ENCODE peak calls at places on chromosomes 5 and 9, in six cellular contexts. One of them, this sample, is unnamed.

GRCh38 chr5:543755-544674 is 19.8 kb upstream of the SLC9A3 start:
- DNase-seq in cardiac muscle cell: no peak
- DNase-seq in HFF-Myc: no peak
- DNase-seq in 8988T: no peak
- DNase-seq in activated T-helper 1 cell treated with anti-CD3 and anti-CD28 coated beads, Interleukin-2, amount 50 U/mL, for 16 hours: no peak
- DNase-seq in AG10803: no peak
- DNase-seq in this sample: no peak

GRCh38 chr9:127366594-127366993 is 30.4 kb upstream of the SLC2A8 start:
- DNase-seq in cardiac muscle cell: no peak
- DNase-seq in AG10803: no peak
- DNase-seq in HFF-Myc: no peak
- DNase-seq in 8988T: no peak
- DNase-seq in activated T-helper 1 cell treated with anti-CD3 and anti-CD28 coated beads, Interleukin-2, amount 50 U/mL, for 16 hours: no peak
- DNase-seq in this sample: no peak

GRCh38 chr5:150059623-150060022 is 26.7 kb downstream of the CSF1R start:
- DNase-seq in cardiac muscle cell: no peak
- DNase-seq in 8988T: no peak
- DNase-seq in HFF-Myc: no peak
- DNase-seq in AG10803: no peak
- DNase-seq in activated T-helper 1 cell treated with anti-CD3 and anti-CD28 coated beads, Interleukin-2, amount 50 U/mL, for 16 hours: no peak
- DNase-seq in this sample: no peak

GRCh38 chr9:112734892-112735291 is 15.7 kb upstream of the SNX30 start:
- DNase-seq in HFF-Myc: no peak
- DNase-seq in AG10803: no peak
- DNase-seq in activated T-helper 1 cell treated with anti-CD3 and anti-CD28 coated beads, Interleukin-2, amount 50 U/mL, for 16 hours: no peak
- DNase-seq in cardiac muscle cell: no peak
- DNase-seq in 8988T: no peak
- DNase-seq in this sample: no peak

GRCh38 chr5:9869616-9870288 is 239.6 kb upstream of the TAS2R1 start:
- DNase-seq in 8988T: no peak
- DNase-seq in cardiac muscle cell: peak; percentile 26
- DNase-seq in AG10803: peak; percentile 91
- DNase-seq in HFF-Myc: peak; percentile 54
- DNase-seq in activated T-helper 1 cell treated with anti-CD3 and anti-CD28 coated beads, Interleukin-2, amount 50 U/mL, for 16 hours: no peak
- DNase-seq in this sample: peak; percentile 59

GRCh38 chr9:96020822-96021615 is 145.5 kb downstream of the ERCC6L2 start:
- DNase-seq in cardiac muscle cell: peak; percentile 25
- DNase-seq in AG10803: no peak
- DNase-seq in activated T-helper 1 cell treated with anti-CD3 and anti-CD28 coated beads, Interleukin-2, amount 50 U/mL, for 16 hours: no peak
- DNase-seq in HFF-Myc: no peak
- DNase-seq in 8988T: no peak
- DNase-seq in this sample: peak; percentile 62

GRCh38 chr5:172175263-172175719 is 12.7 kb downstream of the STK10 start:
- DNase-seq in cardiac muscle cell: no peak
- DNase-seq in AG10803: no peak
- DNase-seq in 8988T: no peak
- DNase-seq in activated T-helper 1 cell treated with anti-CD3 and anti-CD28 coated beads, Interleukin-2, amount 50 U/mL, for 16 hours: peak; percentile 83
- DNase-seq in HFF-Myc: no peak
- DNase-seq in this sample: no peak

GRCh38 chr5:172288465-172288864 is 4.9 kb upstream of the UBTD2 start:
- DNase-seq in cardiac muscle cell: no peak
- DNase-seq in AG10803: peak; percentile 80
- DNase-seq in 8988T: no peak
- DNase-seq in HFF-Myc: no peak
- DNase-seq in activated T-helper 1 cell treated with anti-CD3 and anti-CD28 coated beads, Interleukin-2, amount 50 U/mL, for 16 hours: no peak
- DNase-seq in this sample: no peak

GRCh38 chr5:44774279-44774880 is 34.4 kb upstream of the MRPS30 start:
- DNase-seq in AG10803: peak; percentile 75
- DNase-seq in cardiac muscle cell: peak; percentile 71
- DNase-seq in 8988T: peak; percentile 8
- DNase-seq in HFF-Myc: peak; percentile 4
- DNase-seq in activated T-helper 1 cell treated with anti-CD3 and anti-CD28 coated beads, Interleukin-2, amount 50 U/mL, for 16 hours: no peak
- DNase-seq in this sample: peak; percentile 66

This sample was measured in AG20443.